ENCODE peak calls at places on chromosomes 16 and 17, in seven cellular contexts. V, R, Y, P, B, A and X are unnamed samples.

GRCh38 chr16:79845006-79845733 is 244.6 kb upstream of the MAF start:
- ATAC-seq in V (no peak), R (no peak), Y (no peak), P (no peak), B (peak), A (no peak), X (no peak)

GRCh38 chr16:87914812-87915211 is 21.5 kb downstream of the CA5A start:
- ATAC-seq in V (no peak), R (no peak), Y (no peak), P (no peak), B (no peak), A (no peak), X (no peak)

GRCh38 chr17:80970762-80971703 is 20.6 kb upstream of the CHMP6 start:
- ATAC-seq in V (peak), R (no peak), Y (peak), P (peak), B (no peak), A (peak), X (no peak)

GRCh38 chr16:87950765-87951549 is at the start of gene BANP:
- ATAC-seq in V (peak), R (peak), Y (peak), P (peak), B (peak), A (peak), X (peak)

GRCh38 chr16:88196471-88197400 is 186.0 kb upstream of the ZNF469 start:
- ATAC-seq in V (no peak), R (no peak), Y (no peak), P (no peak), B (no peak), A (no peak), X (no peak)

GRCh38 chr17:50558091-50558490 is 2.4 kb upstream of the CACNA1G start:
- ATAC-seq in V (no peak), R (no peak), Y (no peak), P (no peak), B (no peak), A (no peak), X (no peak)

GRCh38 chr16:915546-915945 is 55.2 kb downstream of the LMF1 start:
- ATAC-seq in V (no peak), R (no peak), Y (no peak), P (no peak), B (no peak), A (no peak), X (no peak)

GRCh38 chr16:50338371-50339231 is 30.2 kb downstream of the BRD7 start:
- ATAC-seq in V (no peak), R (no peak), Y (no peak), P (no peak), B (peak), A (no peak), X (no peak)

GRCh38 chr17:54015734-54016133 is 193.0 kb downstream of the KIF2B start:
- ATAC-seq in V (no peak), R (no peak), Y (no peak), P (no peak), B (no peak), A (no peak), X (no peak)

GRCh38 chr16:76639685-76640289 is 362.6 kb downstream of the CNTNAP4 start:
- ATAC-seq in V (peak), R (peak), Y (no peak), P (peak), B (peak), A (peak), X (no peak)

GRCh38 chr16:20504418-20504817 is 53.1 kb downstream of the ACSM2A start:
- ATAC-seq in V (no peak), R (no peak), Y (no peak), P (no peak), B (no peak), A (no peak), X (no peak)

GRCh38 chr16:1256874-1257322 is 1.0 kb downstream of the TPSD1 start:
- ATAC-seq in V (no peak), R (peak), Y (no peak), P (peak), B (peak), A (no peak), X (no peak)

GRCh38 chr17:64622931-64623654 is 39.0 kb downstream of the SMURF2 start:
- ATAC-seq in V (no peak), R (peak), Y (peak), P (no peak), B (no peak), A (no peak), X (peak)

GRCh38 chr17:17724307-17724921 is 43.2 kb downstream of the RAI1 start:
- ATAC-seq in V (peak), R (peak), Y (peak), P (no peak), B (no peak), A (peak), X (no peak)

GRCh38 chr17:67765623-67766022 is 47.9 kb downstream of the NOL11 start:
- ATAC-seq in V (no peak), R (no peak), Y (no peak), P (peak), B (peak), A (no peak), X (no peak)

GRCh38 chr16:85961988-85962915 is 63.3 kb downstream of the IRF8 start:
- ATAC-seq in V (no peak), R (no peak), Y (no peak), P (no peak), B (peak), A (no peak), X (no peak)

GRCh38 chr17:22454070-22454999 is 762.0 kb downstream of the KCNJ18 start:
- ATAC-seq in V (no peak), R (peak), Y (no peak), P (no peak), B (peak), A (no peak), X (no peak)

GRCh38 chr17:3712811-3713463 is 10.8 kb upstream of the HASPIN start:
- ATAC-seq in V (no peak), R (no peak), Y (no peak), P (no peak), B (peak), A (no peak), X (no peak)

GRCh38 chr17:17685775-17686291 is 4.6 kb downstream of the RAI1 start:
- ATAC-seq in V (peak), R (no peak), Y (peak), P (no peak), B (no peak), A (peak), X (no peak)

GRCh38 chr16:11977206-11978041 is 890 bp downstream of the SNX29 start:
- ATAC-seq in V (peak), R (peak), Y (peak), P (peak), B (peak), A (no peak), X (peak)

GRCh38 chr16:55497558-55497957 is 11.3 kb upstream of the LPCAT2 start:
- ATAC-seq in V (no peak), R (no peak), Y (no peak), P (no peak), B (no peak), A (no peak), X (no peak)

GRCh38 chr16:81432899-81433560 is 11.6 kb upstream of the CMIP start:
- ATAC-seq in V (no peak), R (no peak), Y (no peak), P (no peak), B (no peak), A (peak), X (no peak)

GRCh38 chr17:17721140-17721668 is 39.9 kb downstream of the RAI1 start:
- ATAC-seq in V (no peak), R (no peak), Y (no peak), P (no peak), B (no peak), A (no peak), X (no peak)

GRCh38 chr17:49501496-49501895 is 6.4 kb downstream of the NGFR start:
- ATAC-seq in V (no peak), R (no peak), Y (no peak), P (no peak), B (no peak), A (no peak), X (no peak)

GRCh38 chr17:15392326-15392739 is 50.9 kb upstream of the TEKT3 start:
- ATAC-seq in V (no peak), R (peak), Y (no peak), P (no peak), B (no peak), A (no peak), X (peak)

GRCh38 chr16:30136971-30137601 is 14.1 kb upstream of the MAPK3 start:
- ATAC-seq in V (no peak), R (peak), Y (no peak), P (no peak), B (no peak), A (no peak), X (no peak)

GRCh38 chr17:73182616-73183310 is 10.1 kb upstream of the COG1 start:
- ATAC-seq in V (no peak), R (no peak), Y (peak), P (peak), B (no peak), A (no peak), X (no peak)

DNA sequence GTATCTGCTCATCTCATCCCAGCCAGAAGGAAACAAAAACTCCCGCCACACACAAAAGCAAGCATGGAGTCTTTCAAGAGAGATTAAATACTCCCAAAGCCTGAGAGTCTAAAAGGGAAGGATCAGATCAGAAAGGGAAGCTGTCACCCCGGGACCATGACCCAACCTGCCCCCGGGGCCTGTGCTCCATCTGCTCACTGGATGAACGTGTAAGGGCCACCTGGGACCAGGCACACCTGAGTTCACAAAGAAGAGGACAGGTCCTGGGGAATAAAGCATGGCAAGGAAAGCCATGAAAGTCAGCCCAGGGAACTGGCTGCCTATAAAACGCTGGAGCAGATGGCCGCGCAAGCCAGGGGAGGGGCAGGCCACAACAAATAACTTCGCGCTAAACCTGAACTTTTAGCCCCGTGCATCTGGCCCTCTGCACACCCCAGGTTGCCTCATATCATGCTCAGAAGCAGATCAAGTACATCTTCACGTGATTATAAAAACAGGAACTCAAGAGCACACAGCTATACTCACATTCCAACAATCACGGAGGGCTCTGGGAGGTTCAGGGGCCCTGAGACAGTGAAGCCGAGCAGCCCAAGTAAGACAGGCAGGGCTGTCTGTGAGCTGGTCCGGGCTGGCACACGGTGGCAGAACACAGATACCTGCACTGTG is 3.4 kb downstream of the TMEM11 start:
- ATAC-seq in V (no peak), R (no peak), Y (no peak), P (no peak), B (no peak), A (no peak), X (no peak)
- TF ChIP-seq POLR2AphosphoS5 in V (no peak), R (no peak), Y (no peak), P (no peak), B (no peak), A (no peak), X (no peak)

DNA sequence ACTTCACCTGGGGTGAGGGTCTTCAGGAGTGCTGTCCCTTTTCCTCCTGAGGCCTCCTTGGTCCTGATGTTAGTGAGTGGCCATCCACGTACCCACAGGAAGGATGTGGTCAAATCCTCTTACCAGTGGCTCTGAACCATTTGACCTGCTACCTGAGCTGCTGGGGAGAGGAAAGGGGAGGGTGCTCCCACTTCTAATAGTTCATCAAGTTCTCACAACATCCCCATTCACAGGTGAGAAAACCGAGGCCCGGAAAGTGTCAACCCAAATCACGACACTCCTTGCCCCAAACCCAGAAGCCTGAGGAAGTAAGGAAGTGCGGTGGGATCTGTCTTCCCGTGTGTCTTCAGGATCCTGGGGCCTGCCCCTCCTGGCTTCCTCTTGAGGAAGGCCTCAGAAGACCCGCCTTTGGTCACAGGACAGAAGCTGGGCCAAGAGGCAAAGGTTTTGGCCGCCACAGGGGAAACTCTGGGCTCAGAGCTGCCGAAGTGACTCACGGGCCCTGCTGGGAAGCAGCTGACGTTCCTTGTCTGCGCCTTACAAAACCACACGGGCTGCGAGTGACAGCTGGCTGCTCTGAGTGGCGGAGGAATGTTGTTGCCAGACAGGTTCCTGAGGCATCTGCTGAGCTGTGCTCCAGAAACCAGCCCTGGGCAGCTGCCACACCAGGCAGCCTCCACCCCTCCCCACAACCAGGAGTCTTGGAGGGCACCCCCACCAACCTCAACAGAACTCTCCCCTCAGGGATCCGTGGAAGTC is 13.9 kb upstream of the KIFC3 start:
- ATAC-seq in V (peak), R (peak), Y (peak), P (no peak), B (peak), A (peak), X (peak)
- TF ChIP-seq POLR2AphosphoS5 in V (no peak), R (peak), Y (no peak), P (no peak), B (no peak), A (no peak), X (peak)

DNA sequence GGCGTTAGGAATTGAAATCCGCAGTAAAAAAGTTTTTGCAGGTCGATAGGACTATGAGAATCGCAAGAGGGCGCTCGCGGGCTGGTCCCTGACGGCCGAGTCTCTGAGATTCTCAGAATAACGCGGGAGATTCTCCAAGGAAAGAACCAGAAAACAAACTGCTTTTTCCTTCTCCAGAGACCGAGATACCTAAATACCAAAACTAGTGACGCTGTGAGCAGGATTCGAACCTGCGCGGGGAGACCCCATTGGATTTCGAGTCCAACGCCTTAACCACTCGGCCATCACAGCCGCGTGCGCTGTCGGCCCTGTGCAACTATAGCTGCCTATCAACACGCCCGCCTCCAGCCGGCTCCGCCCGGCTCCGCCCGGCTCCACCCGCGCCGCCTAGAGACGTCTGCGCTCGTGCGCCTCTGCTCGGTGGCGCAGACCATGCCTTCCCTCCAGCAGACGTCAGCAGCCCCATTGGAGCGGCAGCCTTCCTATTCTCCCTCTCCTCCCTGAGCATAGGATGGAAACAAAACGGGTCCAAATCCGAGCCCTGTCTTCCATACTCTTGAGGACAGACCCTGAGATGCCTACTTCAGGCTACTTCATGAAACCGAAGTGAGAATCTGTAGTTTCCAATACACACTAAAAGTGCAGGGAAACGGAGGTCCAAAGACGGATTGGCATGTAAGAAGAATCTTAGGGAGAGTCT is 13.4 kb downstream of the PER1 start:
- ATAC-seq in V (peak), R (peak), Y (peak), P (peak), B (peak), A (peak), X (peak)
- TF ChIP-seq POLR2AphosphoS5 in V (peak), R (peak), Y (peak), P (no peak), B (no peak), A (no peak), X (peak)

DNA sequence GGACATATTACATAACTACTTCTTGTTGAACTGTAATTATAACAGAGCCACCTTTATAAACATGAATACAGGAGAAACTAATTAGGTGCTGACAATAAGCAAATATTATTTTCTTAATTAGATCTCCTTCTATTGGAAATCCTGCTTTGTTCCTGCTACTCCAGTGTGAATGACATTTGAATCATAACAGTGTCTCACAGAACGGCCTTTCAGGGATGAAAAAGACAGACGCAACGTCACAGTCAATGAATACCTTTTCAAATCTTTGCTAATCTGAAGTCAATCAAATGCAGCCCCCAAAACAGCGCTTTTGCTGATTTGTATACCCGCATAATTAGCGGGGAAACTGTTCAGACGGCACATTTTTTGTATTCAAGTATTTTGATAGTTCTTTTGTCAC is 240.4 kb upstream of the CDH8 start:
- ATAC-seq in V (no peak), R (no peak), Y (no peak), P (no peak), B (no peak), A (no peak), X (no peak)
- TF ChIP-seq POLR2AphosphoS5 in V (no peak), R (no peak), Y (no peak), P (no peak), B (no peak), A (no peak), X (no peak)

GRCh38 chr17:58083491-58084316 is 485 bp downstream of the DYNLL2 start:
- ATAC-seq in V (peak), R (peak), Y (peak), P (peak), B (peak), A (peak), X (peak)
- TF ChIP-seq POLR2AphosphoS5 in V (no peak), R (no peak), Y (no peak), P (no peak), B (no peak), A (no peak), X (peak)

DNA sequence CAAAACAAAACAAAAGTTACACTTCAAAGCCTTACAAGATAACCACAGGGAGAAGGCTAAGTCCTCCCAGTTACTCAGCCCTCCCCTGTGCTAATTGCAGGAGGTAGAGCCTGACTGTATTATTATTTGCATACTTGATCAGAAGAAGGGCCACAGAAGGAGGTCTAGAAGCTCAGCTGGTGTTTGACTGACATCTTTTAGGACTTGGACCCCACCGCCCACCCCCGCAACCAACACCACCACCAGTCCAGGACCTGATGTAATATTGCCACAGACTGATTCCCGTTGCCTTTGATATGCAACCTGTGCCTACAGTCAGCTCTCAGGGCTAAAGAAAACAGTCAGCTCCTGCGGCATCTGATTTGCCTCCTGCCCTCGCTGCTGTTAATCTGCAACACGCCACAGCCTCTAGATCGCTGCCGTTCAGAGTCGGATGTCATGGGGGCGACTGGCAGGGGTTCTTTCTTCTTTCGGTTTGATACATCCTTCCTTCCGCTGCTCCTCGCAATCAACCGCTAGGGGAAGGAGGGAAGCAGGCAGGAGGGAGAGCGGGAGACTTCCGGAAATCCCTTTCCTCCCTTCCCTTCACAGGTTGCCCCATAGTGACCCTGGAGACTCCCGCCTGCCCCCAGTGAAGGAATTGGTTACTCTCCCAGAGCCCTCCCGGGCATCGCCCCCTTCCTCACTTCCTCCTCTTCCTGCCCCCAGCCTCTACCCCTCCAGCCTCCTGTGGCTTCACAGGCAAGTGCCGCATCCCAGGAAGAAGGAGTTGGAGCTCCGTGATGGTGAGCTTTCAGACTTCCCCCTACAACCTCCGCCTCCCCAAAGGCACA is 90.5 kb upstream of the SOX9 start:
- ATAC-seq in V (peak), R (peak), Y (peak), P (peak), B (no peak), A (peak), X (peak)
- TF ChIP-seq POLR2AphosphoS5 in V (peak), R (no peak), Y (no peak), P (no peak), B (no peak), A (no peak), X (no peak)

GRCh38 chr17:8189711-8190477 is at the start of gene BORCS6:
- ATAC-seq in V (peak), R (peak), Y (peak), P (peak), B (peak), A (peak), X (peak)
- TF ChIP-seq POLR2AphosphoS5 in V (peak), R (peak), Y (peak), P (peak), B (no peak), A (peak), X (peak)

GRCh38 chr16:75262800-75263127 is 11.3 kb upstream of the BCAR1 start:
- ATAC-seq in V (no peak), R (no peak), Y (no peak), P (no peak), B (no peak), A (no peak), X (no peak)
- TF ChIP-seq POLR2AphosphoS5 in V (no peak), R (no peak), Y (no peak), P (no peak), B (no peak), A (no peak), X (no peak)